ENCODE peak calls at places on chromosomes 3 and 15, in six cellular contexts. J, T, K, B, W and X are unnamed samples.

GRCh38 chr15:64209680-64210334 is 47.0 kb upstream of the PPIB start:
- DNase-seq in J (peak), T (no peak), K (peak), B (peak), W (no peak), X (no peak)

GRCh38 chr3:159824341-159824740 is 164.3 kb upstream of the IL12A start:
- DNase-seq in J (peak), T (peak), K (peak), B (no peak), W (no peak), X (no peak)

GRCh38 chr3:139096670-139097069 is 52.0 kb upstream of the PRR23C start:
- DNase-seq in J (no peak), T (no peak), K (no peak), B (no peak), W (no peak), X (no peak)

GRCh38 chr15:63597033-63597790 is at the start of gene FBXL22:
- DNase-seq in J (no peak), T (peak), K (no peak), B (no peak), W (no peak), X (peak)

GRCh38 chr15:100560323-100560722 is 31.6 kb upstream of the CERS3 start:
- DNase-seq in J (no peak), T (no peak), K (no peak), B (no peak), W (no peak), X (no peak)

GRCh38 chr15:71691700-71692417 is 118.5 kb upstream of the NR2E3 start:
- DNase-seq in J (no peak), T (no peak), K (peak), B (no peak), W (no peak), X (peak)

GRCh38 chr15:41982133-41982930 is 10.0 kb upstream of the EHD4 start:
- DNase-seq in J (no peak), T (no peak), K (no peak), B (no peak), W (no peak), X (no peak)

GRCh38 chr15:48221885-48222284 is 15.8 kb downstream of the SLC12A1 start:
- DNase-seq in J (no peak), T (no peak), K (no peak), B (no peak), W (no peak), X (no peak)

GRCh38 chr15:90362936-90363212 is 10.8 kb downstream of the ZNF774 start:
- DNase-seq in J (no peak), T (no peak), K (peak), B (no peak), W (no peak), X (peak)

GRCh38 chr3:124267406-124267805 is 275.5 kb upstream of the ROPN1 start:
- DNase-seq in J (no peak), T (no peak), K (no peak), B (no peak), W (no peak), X (no peak)

GRCh38 chr3:172057624-172058023 is 18.2 kb downstream of the FNDC3B start:
- DNase-seq in J (no peak), T (no peak), K (no peak), B (no peak), W (no peak), X (no peak)

GRCh38 chr15:58504674-58505234 is 73.0 kb downstream of the LIPC start:
- DNase-seq in J (no peak), T (no peak), K (no peak), B (peak), W (no peak), X (no peak)

GRCh38 chr3:48930590-48930989 is 11.9 kb downstream of the ARIH2 start:
- DNase-seq in J (no peak), T (no peak), K (no peak), B (no peak), W (no peak), X (no peak)

GRCh38 chr3:130425484-130425883 is 80.0 kb downstream of the COL6A5 start:
- DNase-seq in J (no peak), T (no peak), K (no peak), B (no peak), W (no peak), X (no peak)

GRCh38 chr3:192870785-192871184 is 46.9 kb downstream of the MB21D2 start:
- DNase-seq in J (no peak), T (no peak), K (no peak), B (no peak), W (no peak), X (no peak)